ENCODE peak calls at places on chromosome 14, in nine cellular contexts. A is suprapubic skin, P is stomach, Q is SK-N-MC, C is HL-60, J is endothelial cell of umbilical vein, Z is GM12892, L is HCT116, M is HepG2. U is an unnamed sample.

GRCh38 chr14:92382677-92383076 is 59.7 kb downstream of the SLC24A4 start:
- DNase-seq in A (no peak), P (no peak), Q (no peak), C (peak; percentile 15), J (no peak), Z (no peak), L (no peak), M (no peak), U (no peak)

GRCh38 chr14:76236172-76237130 is 84.7 kb downstream of the GPATCH2L start:
- DNase-seq in A (no peak), P (no peak), Q (no peak), C (no peak), J (no peak), Z (peak; percentile 19), L (no peak), M (no peak), U (no peak)

GRCh38 chr14:94306047-94306978 is 13.2 kb upstream of the SERPINA10 start:
- DNase-seq in A (no peak), P (no peak), Q (no peak), C (no peak), J (no peak), Z (no peak), L (no peak), M (no peak), U (no peak)

GRCh38 chr14:72907327-72907826 is 13.5 kb upstream of the DPF3 start:
- DNase-seq in A (no peak), P (peak; percentile 40), Q (no peak), C (no peak), J (no peak), Z (no peak), L (no peak), M (no peak), U (peak; percentile 33)

GRCh38 chr14:86865934-86866333 is 1127.0 kb downstream of the GALC start:
- DNase-seq in A (no peak), P (no peak), Q (no peak), C (no peak), J (no peak), Z (no peak), L (no peak), M (no peak), U (no peak)

GRCh38 chr14:32820686-32821085 is 118.0 kb upstream of the NPAS3 start:
- DNase-seq in A (no peak), P (no peak), Q (no peak), C (no peak), J (no peak), Z (no peak), L (no peak), M (no peak), U (no peak)

GRCh38 chr14:90577661-90578282 is 180.9 kb downstream of the CALM1 start:
- DNase-seq in A (no peak), P (no peak), Q (no peak), C (no peak), J (no peak), Z (no peak), L (no peak), M (no peak), U (no peak)

GRCh38 chr14:39395555-39396254 is 36.5 kb downstream of the FBXO33 start:
- DNase-seq in A (no peak), P (no peak), Q (no peak), C (no peak), J (peak; percentile 4), Z (no peak), L (no peak), M (no peak), U (no peak)

GRCh38 chr14:102665665-102666064 is 73.2 kb downstream of the RCOR1 start:
- DNase-seq in A (no peak), P (no peak), Q (no peak), C (no peak), J (no peak), Z (no peak), L (no peak), M (no peak), U (no peak)

GRCh38 chr14:81517798-81518398 is 15.8 kb downstream of the SEL1L start:
- DNase-seq in A (no peak), P (no peak), Q (no peak), C (no peak), J (no peak), Z (no peak), L (no peak), M (peak; percentile 66), U (peak; percentile 30)

GRCh38 chr14:71243697-71244096 is 336.4 kb downstream of the PCNX1 start:
- DNase-seq in A (no peak), P (no peak), Q (no peak), C (no peak), J (no peak), Z (no peak), L (no peak), M (no peak), U (no peak)

GRCh38 chr14:89425931-89426330 is 8.9 kb upstream of the FOXN3 start:
- DNase-seq in A (no peak), P (no peak), Q (no peak), C (no peak), J (peak; percentile 55), Z (no peak), L (peak; percentile 48), M (peak; percentile 41), U (peak; percentile 33)

GRCh38 chr14:105020815-105021655 is at the start of gene CDCA4:
- DNase-seq in A (peak; percentile 98), P (peak; percentile 99), Q (no peak), C (peak; percentile 95), J (peak; percentile 96), Z (peak; percentile 99), L (peak; percentile 89), M (peak; percentile 88), U (peak; percentile 97)
- TF ChIP-seq POLR2AphosphoS5 in A (no peak), P (peak; percentile 93), Q (peak; percentile 92), C (peak; percentile 76), J (peak; percentile 92), Z (peak; percentile 66), L (peak; percentile 83), M (peak; percentile 72), U (peak; percentile 85)

GRCh38 chr14:85319101-85319500 is 210.8 kb upstream of the FLRT2 start:
- DNase-seq in A (no peak), P (no peak), Q (no peak), C (no peak), J (no peak), Z (no peak), L (no peak), M (no peak), U (no peak)

GRCh38 chr14:85316701-85317100 is 213.2 kb upstream of the FLRT2 start:
- DNase-seq in A (no peak), P (no peak), Q (no peak), C (no peak), J (no peak), Z (no peak), L (no peak), M (no peak), U (no peak)

GRCh38 chr14:85315290-85315689 is 214.7 kb upstream of the FLRT2 start:
- DNase-seq in A (no peak), P (no peak), Q (no peak), C (no peak), J (no peak), Z (no peak), L (no peak), M (no peak), U (no peak)

GRCh38 chr14:85315891-85316290 is 214.1 kb upstream of the FLRT2 start:
- DNase-seq in A (no peak), P (no peak), Q (no peak), C (peak; percentile 7), J (no peak), Z (no peak), L (no peak), M (no peak), U (no peak)

DNA sequence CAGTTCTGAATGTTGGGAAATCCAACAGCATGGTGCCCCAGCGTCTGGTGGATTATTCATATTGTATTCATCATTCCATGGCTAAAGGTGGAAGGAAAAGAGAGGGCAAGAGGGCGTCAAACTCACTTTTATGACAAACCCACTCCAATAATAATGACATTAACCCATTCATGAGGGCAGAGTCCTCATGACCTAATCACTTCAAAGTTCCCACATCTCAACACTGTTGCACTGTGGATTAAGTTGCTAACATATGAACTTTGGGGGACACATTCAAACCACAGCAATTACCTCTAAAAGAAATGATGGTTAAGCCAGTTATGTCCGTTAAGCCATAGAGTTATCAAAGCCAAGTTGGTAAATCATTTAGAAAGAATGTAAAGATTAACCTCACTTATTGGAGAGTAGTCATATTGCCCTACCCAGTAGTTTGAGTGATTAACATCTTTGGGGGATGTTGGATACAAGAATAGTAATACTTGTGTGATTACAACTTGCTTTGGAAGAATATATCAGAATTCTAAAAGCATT is 212.4 kb upstream of the FLRT2 start:
- DNase-seq in A (no peak), P (no peak), Q (no peak), C (no peak), J (no peak), Z (no peak), L (no peak), M (no peak), U (no peak)
- TF ChIP-seq POLR2AphosphoS5 in A (no peak), P (no peak), Q (no peak), C (no peak), J (no peak), Z (no peak), L (no peak), M (no peak), U (no peak)

DNA sequence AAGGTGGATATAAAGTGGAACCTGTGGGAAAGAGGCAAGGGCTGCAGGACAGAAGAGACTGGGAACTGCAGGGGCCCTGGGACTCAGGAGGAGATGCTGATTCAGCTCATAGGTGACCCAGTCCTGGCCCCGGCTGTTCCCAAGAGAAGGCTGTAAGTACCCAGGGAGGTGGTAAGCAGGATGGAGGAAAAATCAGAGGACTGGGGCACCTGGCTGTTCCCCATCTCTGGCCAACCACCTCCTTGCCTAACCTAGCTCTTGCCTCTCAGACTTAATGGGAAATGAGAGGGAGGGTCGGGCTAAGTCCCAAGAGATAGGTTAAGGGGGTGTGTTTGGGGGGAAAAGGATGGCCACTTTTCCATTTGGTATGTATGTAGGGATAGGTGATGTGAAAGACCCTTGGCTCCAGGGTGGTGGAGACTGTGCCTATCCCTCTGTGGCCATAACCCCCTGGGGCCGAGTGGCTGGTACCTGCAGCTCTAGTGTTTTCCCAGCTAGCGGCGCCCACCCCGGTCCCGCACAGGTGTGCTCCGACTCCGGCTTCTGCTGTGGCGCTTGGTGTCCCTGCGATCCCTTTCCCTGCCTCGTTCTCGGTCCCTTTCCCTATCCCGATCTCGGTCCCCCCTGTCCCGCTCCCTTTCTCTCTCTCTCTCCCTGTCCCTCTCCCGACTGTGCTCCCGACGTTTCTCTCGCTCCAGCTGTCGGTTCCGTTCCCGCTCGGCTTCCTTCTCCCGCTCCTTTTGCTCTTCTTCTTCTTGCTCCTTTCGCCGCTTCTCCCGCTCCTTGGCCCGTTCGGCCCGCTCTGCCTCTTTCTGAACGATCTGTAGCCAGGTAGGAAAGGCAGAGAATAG is 1.6 kb upstream of the CDH24 start:
- DNase-seq in A (peak; percentile 37), P (no peak), Q (no peak), C (no peak), J (no peak), Z (no peak), L (no peak), M (no peak), U (no peak)
- TF ChIP-seq POLR2AphosphoS5 in A (no peak), P (no peak), Q (no peak), C (no peak), J (no peak), Z (peak; percentile 47), L (no peak), M (peak; percentile 20), U (no peak)

DNA sequence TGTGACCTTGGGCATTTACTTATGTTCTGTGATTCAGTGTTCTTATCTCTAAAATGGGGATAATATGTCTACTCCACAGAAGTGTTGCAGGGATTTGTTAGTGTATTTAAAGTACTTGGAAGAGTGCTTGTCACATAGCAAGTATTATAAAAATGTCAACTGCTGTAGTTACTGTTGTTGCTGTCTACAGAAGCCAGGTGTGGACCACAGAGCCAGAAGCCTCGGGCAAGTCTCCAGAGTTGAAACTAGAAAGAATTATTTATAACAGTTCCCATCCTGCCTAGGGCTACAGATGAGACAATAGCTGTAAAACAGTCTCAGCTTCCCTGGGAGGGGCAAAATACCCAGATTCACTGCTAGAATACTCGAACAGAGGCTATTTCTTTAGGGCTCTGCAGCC is 55.4 kb upstream of the FUT8 start:
- DNase-seq in A (no peak), P (no peak), Q (no peak), C (no peak), J (no peak), Z (no peak), L (no peak), M (no peak), U (no peak)
- TF ChIP-seq POLR2AphosphoS5 in A (no peak), P (no peak), Q (no peak), C (no peak), J (no peak), Z (no peak), L (no peak), M (no peak), U (peak; percentile 29)

U was measured in transverse colon.